ENCODE peak calls at places on chromosomes 11 and 22, in nine cellular contexts. O is ovary; Y is A549; I is tibial nerve; Q is left ventricle myocardium inferior; E is naive thymus-derived CD4-positive, alpha-beta T cell; V is WERI-Rb-1; M is endodermal cell; N is pancreas. S is an unnamed sample.

GRCh38 chr11:19715373-19715772 is 2.7 kb downstream of the NAV2 start:
- DNase-seq in M (no peak), Y (peak; percentile 70), Q (no peak), N (no peak), E (no peak), V (no peak), O (no peak), I (no peak), S (no peak)

GRCh38 chr11:68173926-68174325 is 39.2 kb downstream of the KMT5B start:
- DNase-seq in Q (no peak), N (no peak), I (no peak), O (no peak), Y (no peak), M (no peak), V (no peak), E (no peak), S (no peak)

GRCh38 chr22:35589071-35589735 is 27.9 kb downstream of the MB start:
- DNase-seq in O (no peak), N (no peak), E (no peak), V (no peak), Q (no peak), Y (peak; percentile 97), I (peak; percentile 5), M (no peak), S (peak; percentile 73)

GRCh38 chr11:12838463-12839120 is 164.4 kb downstream of the TEAD1 start:
- DNase-seq in N (no peak), E (no peak), V (no peak), Q (no peak), Y (no peak), O (no peak), M (no peak), I (no peak), S (no peak)

GRCh38 chr11:3087821-3088800 is 30.9 kb upstream of the CARS1 start:
- DNase-seq in V (no peak), E (no peak), M (no peak), O (no peak), N (no peak), Y (no peak), I (no peak), Q (no peak), S (no peak)

GRCh38 chr11:96760815-96761214 is 371.0 kb downstream of the JRKL start:
- DNase-seq in M (no peak), Y (no peak), E (no peak), N (no peak), I (no peak), V (no peak), Q (no peak), O (no peak), S (no peak)

GRCh38 chr11:120863359-120863758 is 160.5 kb upstream of the TBCEL start:
- DNase-seq in N (no peak), Y (no peak), M (no peak), V (no peak), I (no peak), E (no peak), Q (no peak), O (no peak), S (no peak)

GRCh38 chr22:38028344-38029130 is 28.7 kb upstream of the PICK1 start:
- DNase-seq in I (no peak), E (no peak), V (no peak), Y (no peak), M (peak; percentile 34), N (no peak), Q (no peak), O (no peak), S (no peak)

GRCh38 chr11:99199336-99199735 is 178.6 kb downstream of the CNTN5 start:
- DNase-seq in Q (no peak), O (no peak), V (no peak), M (no peak), E (no peak), Y (no peak), I (no peak), N (no peak), S (no peak)

GRCh38 chr11:33874910-33875490 is 16.9 kb downstream of the LMO2 start:
- DNase-seq in Q (no peak), V (no peak), I (no peak), M (no peak), Y (no peak), N (no peak), E (no peak), O (no peak), S (no peak)

GRCh38 chr22:46545041-46545796 is 7.8 kb upstream of the CELSR1 start:
- DNase-seq in Q (no peak), Y (no peak), E (no peak), O (no peak), V (no peak), I (no peak), N (no peak), M (no peak), S (no peak)

GRCh38 chr22:20882855-20883254 is 24.0 kb downstream of the SNAP29 start:
- DNase-seq in M (no peak), E (no peak), Y (no peak), Q (no peak), O (no peak), I (no peak), N (no peak), V (no peak), S (no peak)

GRCh38 chr11:123056835-123057491 is 5.0 kb downstream of the HSPA8 start:
- DNase-seq in E (no peak), M (no peak), Q (no peak), N (no peak), O (no peak), I (no peak), V (peak; percentile 38), Y (no peak), S (peak; percentile 47)

GRCh38 chr11:122202951-122203456 is 87.0 kb upstream of the BLID start:
- DNase-seq in Y (peak; percentile 64), E (no peak), I (peak; percentile 77), O (peak; percentile 83), N (peak; percentile 88), M (peak; percentile 92), Q (peak; percentile 66), V (peak; percentile 48), S (peak; percentile 43)

GRCh38 chr11:31796523-31797226 is 14.4 kb downstream of the PAX6 start:
- DNase-seq in Y (no peak), E (no peak), I (no peak), N (no peak), M (no peak), Q (no peak), V (no peak), O (no peak), S (no peak)

GRCh38 chr11:86116996-86117705 is 48.3 kb upstream of the PICALM start:
- DNase-seq in M (no peak), Y (peak; percentile 30), I (no peak), O (no peak), Q (no peak), V (no peak), E (no peak), N (no peak), S (no peak)

GRCh38 chr22:44995715-44996114 is 14.1 kb downstream of the PHF21B start:
- DNase-seq in O (no peak), Y (no peak), Q (no peak), I (no peak), M (no peak), E (no peak), V (no peak), N (no peak), S (no peak)

GRCh38 chr22:44996648-44997047 is 13.2 kb downstream of the PHF21B start:
- DNase-seq in Y (no peak), N (no peak), V (no peak), Q (no peak), E (no peak), M (no peak), I (no peak), O (no peak), S (no peak)

GRCh38 chr22:44995282-44995597 is 14.6 kb downstream of the PHF21B start:
- DNase-seq in E (no peak), O (no peak), V (no peak), Y (no peak), Q (no peak), I (no peak), N (no peak), M (no peak), S (no peak)

GRCh38 chr22:44997060-44997459 is 12.7 kb downstream of the PHF21B start:
- DNase-seq in V (no peak), I (no peak), Y (no peak), M (no peak), N (no peak), O (no peak), E (no peak), Q (no peak), S (no peak)

DNA sequence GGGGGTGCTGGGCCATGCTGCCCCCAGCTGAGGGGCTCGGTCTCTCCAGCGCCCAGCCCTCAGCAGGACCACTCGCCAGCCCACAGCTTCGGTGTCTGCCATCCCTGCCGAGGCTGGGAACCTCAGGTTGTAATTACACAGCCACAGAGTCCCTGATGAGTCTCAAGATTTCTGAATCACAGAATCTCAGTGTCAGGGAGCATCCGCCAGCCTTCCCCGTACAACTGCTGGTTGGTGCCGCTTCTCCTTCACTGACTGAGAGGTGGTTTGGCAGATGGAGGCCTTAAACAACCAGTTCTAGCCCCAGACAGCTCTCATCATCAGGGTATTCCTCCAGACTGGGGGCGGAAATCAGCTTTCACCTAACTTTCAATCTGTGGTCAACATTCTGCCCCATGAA is 13.7 kb downstream of the PHF21B start:
- DNase-seq in M (no peak), O (no peak), E (no peak), V (no peak), Y (no peak), I (no peak), Q (no peak), N (no peak), S (no peak)
- H3K27ac ChIP-seq in M (peak overlapping the region; percentile 32), O (no peak overlapping the region), E (no peak overlapping the region), V (no peak overlapping the region), Y (no peak overlapping the region), I (no peak overlapping the region), Q (no peak overlapping the region), N (no peak overlapping the region), S (no peak overlapping the region)

DNA sequence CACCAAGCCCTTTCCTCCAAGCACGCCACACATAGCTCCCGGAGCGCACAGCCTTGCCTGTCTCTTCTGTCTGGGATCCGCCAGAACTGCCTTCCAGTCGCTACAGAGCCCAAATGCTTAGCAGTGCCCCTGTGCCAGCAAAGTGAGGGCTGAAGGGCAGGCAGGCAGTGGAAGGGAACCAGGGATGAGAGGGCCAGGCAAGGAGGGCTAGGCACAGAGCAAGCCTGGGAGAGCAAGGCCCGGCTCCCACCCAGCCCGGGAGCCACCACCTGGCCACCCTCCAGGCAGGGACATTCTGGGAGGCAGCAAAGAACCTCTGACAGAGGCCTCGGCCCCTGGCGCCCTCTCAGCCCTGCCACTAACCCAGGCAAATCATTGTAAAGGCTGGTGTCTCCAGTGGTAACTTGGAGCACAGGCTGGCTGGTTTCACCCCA is 32.5 kb downstream of the PPP2R1B start:
- DNase-seq in N (peak; percentile 80), V (no peak), Y (no peak), O (peak; percentile 63), I (no peak), M (peak; percentile 53), E (no peak), Q (no peak), S (no peak)
- H3K27ac ChIP-seq in N (peak overlapping the region; percentile 31), V (no peak overlapping the region), Y (peak overlapping the region; percentile 35), O (peak overlapping the region; percentile 98), I (peak overlapping the region; percentile 90), M (peak overlapping the region; percentile 95), E (no peak overlapping the region), Q (peak overlapping the region; percentile 92), S (no peak overlapping the region)

GRCh38 chr22:23180893-23181762 is 819 bp downstream of the BCR start:
- DNase-seq in V (no peak), Y (peak; percentile 26), I (no peak), Q (peak; percentile 22), N (peak; percentile 77), O (peak; percentile 44), E (peak; percentile 21), M (peak; percentile 71), S (no peak)
- H3K27ac ChIP-seq in V (peak overlapping the region; percentile 90), Y (peak overlapping the region; percentile 86), I (peak overlapping the region; percentile 62), Q (peak overlapping the region; percentile 76), N (no peak overlapping the region), O (no peak overlapping the region), E (peak overlapping the region; percentile 74), M (no peak overlapping the region), S (peak overlapping the region; percentile 66)

GRCh38 chr11:112222303-112222702 is 3.9 kb upstream of the PTS start:
- DNase-seq in I (no peak), O (no peak), Q (no peak), V (no peak), E (no peak), M (no peak), Y (no peak), N (no peak), S (peak; percentile 54)
- H3K27ac ChIP-seq in I (no peak overlapping the region), O (no peak overlapping the region), Q (no peak overlapping the region), V (no peak overlapping the region), E (no peak overlapping the region), M (no peak overlapping the region), Y (no peak overlapping the region), N (no peak overlapping the region), S (no peak overlapping the region)

S was measured in HL-60.